ENCODE peak calls at places on chromosomes 11 and 22, in nine cellular contexts. C, I, W, A, B, R, M, T and F are unnamed samples.

GRCh38 chr11:23252426-23252825 is 392.2 kb upstream of the CCDC179 start:
- DNase-seq in B (no peak), A (no peak), R (no peak), C (no peak), M (no peak), I (no peak), T (no peak), W (no peak), F (no peak)

GRCh38 chr11:32148824-32149223 is 58.0 kb downstream of the RCN1 start:
- DNase-seq in T (no peak), B (no peak), I (no peak), M (no peak), C (no peak), W (no peak), A (no peak), R (no peak), F (peak; percentile 4)

GRCh38 chr11:2446590-2447252 is 1.9 kb downstream of the KCNQ1 start:
- DNase-seq in C (no peak), M (no peak), I (no peak), R (no peak), A (no peak), T (no peak), W (no peak), B (no peak), F (no peak)

GRCh38 chr22:17918840-17919239 is 105.5 kb downstream of the MICAL3 start:
- DNase-seq in M (no peak), W (no peak), I (no peak), C (no peak), B (peak; percentile 34), A (no peak), T (no peak), R (no peak), F (no peak)

GRCh38 chr11:125449586-125449985 is 46.5 kb downstream of the FEZ1 start:
- DNase-seq in M (no peak), I (no peak), A (no peak), R (no peak), W (no peak), C (no peak), B (no peak), T (no peak), F (no peak)

GRCh38 chr22:31901388-31902137 is 42.8 kb upstream of the YWHAH start:
- DNase-seq in C (no peak), W (no peak), T (peak; percentile 71), R (no peak), M (peak; percentile 54), B (no peak), I (no peak), A (no peak), F (peak; percentile 71)

GRCh38 chr11:134597452-134597851 is 185.4 kb upstream of the B3GAT1 start:
- DNase-seq in M (no peak), R (no peak), C (no peak), I (no peak), B (no peak), A (no peak), T (no peak), W (no peak), F (no peak)

GRCh38 chr11:20367313-20367948 is 3.9 kb downstream of the HTATIP2 start:
- DNase-seq in B (peak; percentile 50), A (no peak), C (peak; percentile 58), W (no peak), M (peak; percentile 85), I (no peak), T (peak; percentile 84), R (no peak), F (peak; percentile 88)

DNA sequence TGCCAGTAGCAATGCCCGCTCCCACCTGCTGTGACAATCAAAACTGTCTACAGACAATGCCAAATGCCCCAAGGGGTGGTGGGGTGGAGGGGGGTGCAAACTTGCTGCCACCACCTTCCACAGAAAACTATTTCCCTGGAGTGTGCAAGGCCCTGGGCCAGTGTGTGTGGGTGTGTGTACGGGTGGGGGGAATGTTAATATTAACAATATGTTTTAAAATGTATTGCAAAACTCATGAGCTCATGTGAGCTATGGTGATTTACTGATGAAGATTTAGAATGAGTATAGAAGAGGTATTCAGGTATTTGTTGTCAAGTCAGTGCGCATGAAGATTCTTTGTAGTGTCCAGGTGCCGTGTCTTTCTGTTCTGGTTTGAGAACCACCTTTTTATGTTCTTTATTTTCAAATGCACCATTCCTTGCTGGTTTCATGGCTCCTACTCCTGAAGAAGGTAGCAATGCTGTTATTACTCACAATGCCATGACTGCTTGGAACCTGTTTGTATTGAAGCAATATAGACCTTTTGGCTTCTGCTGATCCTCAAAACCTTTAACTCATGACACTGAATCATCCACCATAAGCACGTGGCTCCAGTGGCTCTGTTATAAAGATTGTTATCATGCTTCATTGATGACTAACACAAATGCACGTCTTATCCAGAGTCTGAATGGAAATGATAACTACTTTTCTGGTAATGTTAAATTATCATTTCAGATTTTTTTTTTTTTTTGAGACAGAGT is 29.9 kb upstream of the AQP11 start:
- DNase-seq in W (no peak), T (peak; percentile 47), B (no peak), C (no peak), M (peak; percentile 91), I (no peak), R (no peak), A (no peak), F (peak; percentile 51)
- H3K4me3 ChIP-seq in W (no peak overlapping the region), T (no peak overlapping the region), B (no peak overlapping the region), C (no peak overlapping the region), M (no peak overlapping the region), I (no peak overlapping the region), R (no peak overlapping the region), A (no peak overlapping the region), F (no peak overlapping the region)

GRCh38 chr11:128727811-128728431 is 34.0 kb downstream of the FLI1 start:
- DNase-seq in W (no peak), B (no peak), R (no peak), M (no peak), T (no peak), I (no peak), A (no peak), C (no peak), F (no peak)

GRCh38 chr11:128726464-128727139 is 32.7 kb downstream of the FLI1 start:
- DNase-seq in C (no peak), A (no peak), T (no peak), W (no peak), R (peak; percentile 48), B (no peak), M (no peak), I (no peak), F (no peak)

GRCh38 chr11:128725630-128726461 is 32.0 kb downstream of the FLI1 start:
- DNase-seq in B (no peak), M (no peak), I (no peak), W (no peak), T (peak; percentile 64), R (peak; percentile 50), A (no peak), C (no peak), F (peak; percentile 51)

GRCh38 chr11:128727320-128727719 is 33.4 kb downstream of the FLI1 start:
- DNase-seq in R (no peak), C (no peak), B (no peak), W (no peak), T (no peak), A (no peak), I (no peak), M (no peak), F (no peak)

DNA sequence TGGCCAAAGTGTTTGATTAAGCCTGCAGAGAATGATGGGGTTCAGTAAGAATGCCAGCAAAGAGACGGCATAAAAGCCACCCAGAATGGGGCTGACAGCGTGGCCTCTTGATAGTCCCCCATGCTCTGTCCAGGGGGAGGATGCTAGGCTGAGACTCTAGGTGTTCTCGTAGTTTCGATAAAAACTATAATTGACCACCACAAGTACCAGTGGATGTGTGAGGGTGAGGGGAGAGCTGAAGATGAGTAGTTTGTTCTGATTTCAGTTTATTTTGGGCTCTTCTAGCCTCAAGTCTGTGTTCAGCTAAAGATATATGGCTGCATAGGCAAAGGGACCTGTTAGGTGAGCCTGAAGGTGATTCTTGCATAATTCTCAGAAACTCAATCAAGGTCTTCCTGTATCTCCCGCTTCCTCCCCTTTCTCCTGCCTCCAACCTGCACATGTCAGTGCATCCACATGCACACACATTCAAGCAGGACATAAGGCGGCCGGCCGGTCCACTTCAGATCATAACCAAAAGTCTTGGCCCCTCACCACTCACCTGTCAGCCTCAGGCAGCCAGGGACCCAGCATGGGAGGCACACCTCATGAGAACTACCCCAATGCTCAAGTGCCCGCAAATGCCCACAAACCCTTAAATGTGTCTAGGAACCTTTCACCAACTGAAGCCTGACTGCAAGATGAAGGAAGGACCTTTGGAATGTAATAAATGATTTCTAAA is 31.2 kb downstream of the FLI1 start:
- DNase-seq in M (no peak), A (no peak), C (no peak), I (no peak), R (no peak), W (no peak), T (no peak), B (no peak), F (no peak)
- H3K4me3 ChIP-seq in M (no peak overlapping the region), A (no peak overlapping the region), C (no peak overlapping the region), I (no peak overlapping the region), R (no peak overlapping the region), W (no peak overlapping the region), T (no peak overlapping the region), B (no peak overlapping the region), F (no peak overlapping the region)

GRCh38 chr11:73058989-73059674 is 83.0 kb downstream of the FCHSD2 start:
- DNase-seq in A (no peak), C (no peak), R (no peak), I (no peak), B (no peak), M (no peak), T (no peak), W (no peak), F (no peak)

GRCh38 chr11:73055002-73055401 is 87.1 kb downstream of the FCHSD2 start:
- DNase-seq in R (no peak), B (no peak), T (no peak), W (no peak), A (no peak), I (no peak), C (no peak), M (no peak), F (no peak)

GRCh38 chr11:73055655-73056354 is 86.3 kb downstream of the FCHSD2 start:
- DNase-seq in A (no peak), R (no peak), M (no peak), W (no peak), C (no peak), T (no peak), I (no peak), B (no peak), F (no peak)

GRCh38 chr11:73048446-73048845 is 93.7 kb downstream of the FCHSD2 start:
- DNase-seq in A (no peak), B (no peak), C (no peak), W (no peak), I (no peak), M (no peak), T (no peak), R (no peak), F (no peak)

GRCh38 chr11:73053964-73054363 is 88.2 kb downstream of the FCHSD2 start:
- DNase-seq in M (no peak), W (no peak), A (no peak), B (no peak), C (no peak), R (no peak), T (peak; percentile 43), I (no peak), F (peak; percentile 40)
- H3K4me3 ChIP-seq in M (no peak overlapping the region), W (no peak overlapping the region), A (no peak overlapping the region), B (no peak overlapping the region), C (no peak overlapping the region), R (no peak overlapping the region), T (no peak overlapping the region), I (no peak overlapping the region), F (no peak overlapping the region)

DNA sequence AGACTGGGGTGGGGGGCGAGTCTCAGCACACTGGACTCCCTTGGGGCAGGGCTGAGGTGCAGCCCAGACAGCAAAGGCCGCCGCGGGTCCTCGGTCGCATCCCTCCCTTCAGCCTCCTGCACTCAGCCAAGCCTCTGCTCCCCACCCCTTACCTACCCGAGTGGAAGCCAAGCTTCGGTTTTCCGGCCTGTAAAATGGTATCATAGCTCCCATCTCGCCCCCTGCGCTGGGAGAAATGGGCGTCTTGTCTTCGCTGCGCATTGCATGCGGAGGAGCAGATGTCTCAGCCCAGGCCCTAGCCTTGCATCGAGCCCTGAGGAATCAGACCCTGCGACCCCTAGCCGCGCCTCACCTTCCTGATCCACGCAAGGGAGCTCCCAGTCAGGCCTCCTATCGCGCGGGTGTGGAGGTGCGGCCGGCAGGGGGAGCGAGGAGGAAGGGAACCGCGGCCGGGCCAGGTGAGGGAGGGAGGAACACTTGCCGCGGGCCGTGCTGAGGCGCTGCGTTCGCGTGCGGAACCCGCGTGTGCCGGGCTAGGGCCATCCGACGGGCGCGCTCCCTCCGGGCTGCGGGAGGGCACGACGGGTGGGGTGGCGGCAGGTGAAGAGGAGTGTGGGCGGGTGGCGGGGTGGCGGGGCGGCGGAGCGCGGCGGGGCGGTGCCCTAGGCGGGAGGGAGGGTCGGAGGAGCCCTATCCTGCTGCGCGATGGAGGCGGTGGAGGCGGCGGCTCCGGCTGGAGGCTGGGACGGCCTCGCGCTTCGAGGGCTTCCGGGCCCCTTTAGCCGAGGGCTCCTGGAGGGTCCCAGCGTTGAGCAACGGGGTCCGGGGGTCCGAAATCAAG is 4.1 kb upstream of the TBX1 start:
- DNase-seq in I (peak; percentile 73), R (peak; percentile 58), A (peak; percentile 59), B (peak; percentile 50), M (no peak), W (no peak), T (no peak), C (peak; percentile 34), F (no peak)
- H3K4me3 ChIP-seq in I (peak overlapping the region; percentile 53), R (no peak overlapping the region), A (peak overlapping the region; percentile 10), B (peak overlapping the region; percentile 26), M (no peak overlapping the region), W (no peak overlapping the region), T (no peak overlapping the region), C (no peak overlapping the region), F (no peak overlapping the region)